ENCODE peak calls at places on chromosomes 7 and 10, in nine cellular contexts. J, M, K, X, Y, L, Z, W and O are unnamed samples.

GRCh38 chr7:27950123-27950522 is 210.2 kb downstream of the TAX1BP1 start:
- DNase-seq in W (no peak), K (no peak), M (no peak), X (no peak), Y (no peak), L (no peak), Z (no peak), J (no peak), O (no peak)

GRCh38 chr7:6198687-6199595 is 73.5 kb downstream of the CYTH3 start:
- DNase-seq in X (no peak), W (no peak), Z (no peak), J (no peak), Y (no peak), L (no peak), M (no peak), K (peak), O (no peak)

GRCh38 chr10:55367555-55367954 is 566.5 kb upstream of the PCDH15 start:
- DNase-seq in Y (no peak), M (no peak), X (no peak), Z (no peak), J (no peak), L (no peak), K (no peak), W (no peak), O (no peak)

GRCh38 chr10:100173035-100173434 is 12.8 kb downstream of the ERLIN1 start:
- DNase-seq in W (no peak), M (no peak), K (no peak), X (no peak), L (no peak), Z (no peak), Y (no peak), J (no peak), O (no peak)

GRCh38 chr10:132786279-132786528 is 257 bp upstream of the NKX6-2 start:
- DNase-seq in W (no peak), J (no peak), X (no peak), K (no peak), M (no peak), L (no peak), Y (no peak), Z (no peak), O (no peak)

GRCh38 chr10:98135222-98135899 is 904 bp downstream of the R3HCC1L start:
- DNase-seq in M (no peak), Z (peak), K (no peak), J (no peak), L (no peak), W (no peak), X (no peak), Y (no peak), O (no peak)

GRCh38 chr10:80207768-80208385 is 2.5 kb upstream of the ANXA11 start:
- DNase-seq in M (no peak), K (no peak), L (no peak), W (no peak), X (no peak), Y (no peak), Z (no peak), J (no peak), O (no peak)

GRCh38 chr10:52951819-52952218 is 179.2 kb upstream of the MBL2 start:
- DNase-seq in K (peak), L (no peak), W (peak), X (peak), M (peak), J (no peak), Y (no peak), Z (no peak), O (no peak)

GRCh38 chr10:43407576-43408330 is 1.2 kb downstream of the HNRNPF start:
- DNase-seq in M (peak), L (peak), X (peak), W (peak), Z (peak), J (peak), Y (peak), K (peak), O (peak)

GRCh38 chr7:30771859-30772429 is 727 bp downstream of the MINDY4 start:
- DNase-seq in L (no peak), Y (no peak), Z (no peak), K (peak), J (no peak), X (peak), M (no peak), W (no peak), O (no peak)

GRCh38 chr10:31451766-31452165 is 132.8 kb downstream of the ZEB1 start:
- DNase-seq in K (no peak), M (no peak), W (no peak), Z (no peak), X (no peak), J (no peak), L (no peak), Y (no peak), O (no peak)

GRCh38 chr7:132002343-132002968 is 446.0 kb upstream of the PODXL start:
- DNase-seq in M (no peak), Z (no peak), L (no peak), K (no peak), Y (no peak), W (no peak), X (no peak), J (no peak), O (no peak)

GRCh38 chr7:105524840-105525239 is 2.8 kb upstream of the PUS7 start:
- DNase-seq in X (no peak), K (no peak), W (no peak), L (no peak), M (no peak), Z (no peak), Y (no peak), J (no peak), O (no peak)

GRCh38 chr10:48526371-48526821 is 78.5 kb downstream of the ARHGAP22 start:
- DNase-seq in J (no peak), L (no peak), Y (no peak), Z (peak), X (no peak), W (no peak), M (no peak), K (peak), O (no peak)

GRCh38 chr7:2521952-2522591 is 2.5 kb downstream of the LFNG start:
- DNase-seq in X (peak), L (peak), J (peak), W (no peak), M (no peak), Y (no peak), Z (no peak), K (peak), O (peak)

GRCh38 chr7:80060218-80060806 is 74.3 kb upstream of the GNAI1 start:
- DNase-seq in X (no peak), W (no peak), J (no peak), Y (peak), L (no peak), Z (peak), K (peak), M (no peak), O (no peak)

GRCh38 chr10:49299816-49300139 is 808 bp downstream of the C10orf71 start:
- DNase-seq in Y (no peak), K (no peak), X (no peak), W (no peak), L (no peak), M (no peak), J (no peak), Z (no peak), O (no peak)